ENCODE peak calls at places on chromosomes 12 and 14, in seven cellular contexts. E is aorta, A is cerebellar cortex, X is Calu3, M is left colon, N is OCI-LY7, G is foreskin fibroblast. W is an unnamed sample.
A peak's percentile ranks its signal among the peaks of the same experiment; 100 is the strongest.

GRCh38 chr14:96079066-96079465 is 39.9 kb downstream of the C14orf132 start:
- DNase-seq in E (no peak), A (no peak), X (no peak), M (no peak), N (no peak), G (no peak), W (no peak)

GRCh38 chr12:685388-685787 is 22.1 kb upstream of the NINJ2 start:
- DNase-seq in E (no peak), A (no peak), X (no peak), M (peak; percentile 29), N (peak; percentile 84), G (no peak), W (peak; percentile 67)

GRCh38 chr14:56996721-56997399 is 186.6 kb upstream of the OTX2 start:
- DNase-seq in E (no peak), A (no peak), X (peak; percentile 35), M (no peak), N (no peak), G (no peak), W (no peak)

GRCh38 chr14:91177073-91177796 is 63.4 kb downstream of the DGLUCY start:
- DNase-seq in E (peak; percentile 56), A (peak; percentile 69), X (peak; percentile 54), M (no peak), N (peak; percentile 82), G (peak; percentile 48), W (no peak)

GRCh38 chr12:120061815-120062214 is 54.7 kb downstream of the RAB35 start:
- DNase-seq in E (no peak), A (peak; percentile 50), X (no peak), M (no peak), N (no peak), G (no peak), W (no peak)

GRCh38 chr14:77243853-77244252 is 27.2 kb downstream of the NGB start:
- DNase-seq in E (no peak), A (no peak), X (no peak), M (no peak), N (peak; percentile 79), G (no peak), W (no peak)

GRCh38 chr14:100067971-100068959 is 3.0 kb downstream of the EVL start:
- DNase-seq in E (peak; percentile 69), A (no peak), X (peak; percentile 34), M (peak; percentile 52), N (peak; percentile 75), G (peak; percentile 24), W (peak; percentile 88)

GRCh38 chr14:68664225-68664681 is 128.6 kb downstream of the ZFP36L1 start:
- DNase-seq in E (no peak), A (no peak), X (no peak), M (no peak), N (no peak), G (no peak), W (no peak)

GRCh38 chr12:39692258-39692853 is 72.8 kb upstream of the ABCD2 start:
- DNase-seq in E (no peak), A (peak; percentile 21), X (no peak), M (no peak), N (peak; percentile 29), G (no peak), W (no peak)

GRCh38 chr12:49556391-49557186 is 11.4 kb downstream of the MCRS1 start:
- DNase-seq in E (peak; percentile 20), A (no peak), X (no peak), M (no peak), N (no peak), G (no peak), W (no peak)

GRCh38 chr12:12909228-12909994 is 18.0 kb downstream of the GPRC5A start:
- DNase-seq in E (no peak), A (no peak), X (no peak), M (no peak), N (peak; percentile 63), G (no peak), W (no peak)

GRCh38 chr12:132560421-132560830 is 50.0 kb downstream of the LRCOL1 start:
- DNase-seq in E (no peak), A (no peak), X (peak; percentile 61), M (no peak), N (peak; percentile 47), G (no peak), W (no peak)

GRCh38 chr12:124861898-124862676 is 1.6 kb downstream of the SCARB1 start:
- DNase-seq in E (no peak), A (peak; percentile 25), X (no peak), M (no peak), N (peak; percentile 29), G (no peak), W (no peak)

GRCh38 chr14:61388173-61388975 is 67.0 kb downstream of the PRKCH start:
- DNase-seq in E (no peak), A (no peak), X (no peak), M (no peak), N (no peak), G (peak; percentile 8), W (no peak)

GRCh38 chr12:74412607-74413230 is 124.9 kb upstream of the ATXN7L3B start:
- DNase-seq in E (no peak), A (peak; percentile 37), X (no peak), M (no peak), N (peak; percentile 26), G (peak; percentile 0), W (no peak)

GRCh38 chr12:53505086-53505485 is 2.2 kb downstream of the NPFF start:
- DNase-seq in E (peak; percentile 84), A (no peak), X (no peak), M (no peak), N (no peak), G (peak; percentile 66), W (no peak)

GRCh38 chr12:51442324-51442723 is 17.7 kb downstream of the SLC4A8 start:
- DNase-seq in E (no peak), A (no peak), X (no peak), M (no peak), N (no peak), G (peak; percentile 70), W (no peak)

GRCh38 chr12:122873540-122873939 is 22.4 kb downstream of the VPS37B start:
- DNase-seq in E (no peak), A (no peak), X (no peak), M (no peak), N (no peak), G (no peak), W (no peak)

GRCh38 chr14:68297871-68298468 is 478.4 kb downstream of the RAD51B start:
- DNase-seq in E (no peak), A (no peak), X (peak; percentile 17), M (no peak), N (no peak), G (peak; percentile 24), W (no peak)

GRCh38 chr12:80509781-80510556 is 65.9 kb downstream of the PTPRQ start:
- DNase-seq in E (no peak), A (no peak), X (no peak), M (no peak), N (no peak), G (peak; percentile 76), W (no peak)

GRCh38 chr12:3313066-3313465 is 177.9 kb upstream of the PRMT8 start:
- DNase-seq in E (no peak), A (no peak), X (no peak), M (no peak), N (no peak), G (peak; percentile 69), W (no peak)

GRCh38 chr14:91573894-91574837 is 64.1 kb upstream of the PPP4R3A start:
- DNase-seq in E (peak; percentile 83), A (peak; percentile 39), X (peak; percentile 88), M (peak; percentile 58), N (no peak), G (peak; percentile 54), W (no peak)

GRCh38 chr12:13609874-13610273 is 371.5 kb downstream of the GRIN2B start:
- DNase-seq in E (no peak), A (no peak), X (no peak), M (no peak), N (no peak), G (no peak), W (no peak)

GRCh38 chr14:103512701-103513611 is 9.7 kb downstream of the CKB start:
- DNase-seq in E (peak; percentile 91), A (peak; percentile 84), X (no peak), M (peak; percentile 78), N (no peak), G (peak; percentile 86), W (no peak)

GRCh38 chr12:53569174-53569557 is 57.0 kb downstream of the ATF7 start:
- DNase-seq in E (no peak), A (no peak), X (no peak), M (no peak), N (no peak), G (peak; percentile 12), W (no peak)

GRCh38 chr14:95490127-95490526 is 26.3 kb downstream of the SYNE3 start:
- DNase-seq in E (no peak), A (no peak), X (no peak), M (no peak), N (no peak), G (no peak), W (no peak)

GRCh38 chr12:123891516-123892179 is 81.0 kb downstream of the CCDC92 start:
- DNase-seq in E (no peak), A (no peak), X (no peak), M (no peak), N (no peak), G (no peak), W (no peak)

GRCh38 chr12:65656904-65657351 is 167.4 kb upstream of the HMGA2 start:
- DNase-seq in E (no peak), A (peak; percentile 52), X (peak; percentile 32), M (no peak), N (no peak), G (peak; percentile 98), W (no peak)

GRCh38 chr12:1355396-1355795 is 239.0 kb downstream of the FBXL14 start:
- DNase-seq in E (no peak), A (no peak), X (no peak), M (no peak), N (no peak), G (peak; percentile 38), W (no peak)